ENCODE peak calls at places on chromosomes 1 and 21, in ten cellular contexts. D is osteoblast, J is fibroblast of the aortic adventitia, C is A549, P is IMR-90, L is lower lobe of right lung, Y is neural progenitor cell, X is thoracic aorta, W is dorsolateral prefrontal cortex, T is cardiac muscle cell. F is an unnamed sample.

GRCh38 chr1:76687324-76688018 is 179.8 kb upstream of the ST6GALNAC5 start:
- DNase-seq in D (no peak), J (no peak), C (no peak), P (no peak), L (no peak), Y (no peak), X (no peak), W (no peak), T (no peak), F (no peak)

GRCh38 chr1:234611153-234611798 is 1.3 kb upstream of the IRF2BP2 start:
- DNase-seq in D (no peak), J (peak), C (peak), P (peak), L (no peak), Y (peak), X (no peak), W (no peak), T (peak), F (peak)

GRCh38 chr1:118947003-118947765 is 41.0 kb downstream of the TBX15 start:
- DNase-seq in D (no peak), J (peak), C (no peak), P (no peak), L (no peak), Y (no peak), X (no peak), W (no peak), T (no peak), F (no peak)

GRCh38 chr1:207313131-207313530 is 8.3 kb upstream of the CD55 start:
- DNase-seq in D (no peak), J (no peak), C (no peak), P (no peak), L (no peak), Y (no peak), X (no peak), W (no peak), T (no peak), F (no peak)

GRCh38 chr1:30403732-30404131 is 319.7 kb downstream of the MATN1 start:
- DNase-seq in D (no peak), J (no peak), C (no peak), P (no peak), L (no peak), Y (no peak), X (no peak), W (no peak), T (peak), F (no peak)

GRCh38 chr1:107695341-107695740 is 269.6 kb downstream of the VAV3 start:
- DNase-seq in D (no peak), J (no peak), C (no peak), P (no peak), L (no peak), Y (no peak), X (no peak), W (no peak), T (no peak), F (no peak)

GRCh38 chr1:226990133-226990716 is 50.1 kb downstream of the COQ8A start:
- DNase-seq in D (no peak), J (no peak), C (no peak), P (no peak), L (no peak), Y (no peak), X (no peak), W (no peak), T (no peak), F (no peak)

GRCh38 chr1:216475659-216476276 is 52.5 kb upstream of the USH2A start:
- DNase-seq in D (no peak), J (no peak), C (no peak), P (no peak), L (no peak), Y (no peak), X (no peak), W (no peak), T (no peak), F (no peak)

GRCh38 chr1:159469921-159470595 is 30.5 kb downstream of the OR10J1 start:
- DNase-seq in D (no peak), J (no peak), C (no peak), P (no peak), L (no peak), Y (no peak), X (no peak), W (no peak), T (peak), F (no peak)

GRCh38 chr1:180066150-180066549 is 88.5 kb upstream of the QSOX1 start:
- DNase-seq in D (peak), J (no peak), C (no peak), P (no peak), L (no peak), Y (no peak), X (no peak), W (no peak), T (no peak), F (no peak)

GRCh38 chr1:89546082-89546889 is 21.7 kb downstream of the LRRC8B start:
- DNase-seq in D (peak), J (peak), C (no peak), P (peak), L (no peak), Y (no peak), X (no peak), W (no peak), T (no peak), F (no peak)

GRCh38 chr1:200628223-200628868 is 7.8 kb upstream of the KIF14 start:
- DNase-seq in D (no peak), J (no peak), C (no peak), P (no peak), L (no peak), Y (no peak), X (no peak), W (no peak), T (no peak), F (no peak)

GRCh38 chr1:2837316-2837715 is 35.8 kb upstream of the TTC34 start:
- DNase-seq in D (no peak), J (no peak), C (no peak), P (no peak), L (no peak), Y (no peak), X (no peak), W (no peak), T (no peak), F (no peak)

GRCh38 chr1:174954686-174955669 is 44.8 kb upstream of the CACYBP start:
- DNase-seq in D (no peak), J (no peak), C (no peak), P (no peak), L (no peak), Y (no peak), X (no peak), W (no peak), T (no peak), F (no peak)

GRCh38 chr1:215160351-215160750 is 77.8 kb downstream of the KCNK2 start:
- DNase-seq in D (peak), J (peak), C (no peak), P (peak), L (no peak), Y (no peak), X (no peak), W (no peak), T (no peak), F (no peak)

GRCh38 chr1:8104278-8105236 is 78.4 kb upstream of the ERRFI1 start:
- DNase-seq in D (no peak), J (no peak), C (no peak), P (no peak), L (no peak), Y (no peak), X (no peak), W (no peak), T (no peak), F (no peak)

GRCh38 chr1:222523852-222524251 is 24.1 kb downstream of the HHIPL2 start:
- DNase-seq in D (peak), J (peak), C (no peak), P (peak), L (no peak), Y (no peak), X (no peak), W (no peak), T (no peak), F (no peak)

GRCh38 chr1:222525956-222526355 is 21.9 kb downstream of the HHIPL2 start:
- DNase-seq in D (no peak), J (no peak), C (no peak), P (no peak), L (no peak), Y (no peak), X (no peak), W (no peak), T (no peak), F (no peak)

GRCh38 chr1:222521299-222522104 is 26.4 kb downstream of the HHIPL2 start:
- DNase-seq in D (peak), J (peak), C (no peak), P (peak), L (no peak), Y (no peak), X (no peak), W (no peak), T (no peak), F (no peak)

DNA sequence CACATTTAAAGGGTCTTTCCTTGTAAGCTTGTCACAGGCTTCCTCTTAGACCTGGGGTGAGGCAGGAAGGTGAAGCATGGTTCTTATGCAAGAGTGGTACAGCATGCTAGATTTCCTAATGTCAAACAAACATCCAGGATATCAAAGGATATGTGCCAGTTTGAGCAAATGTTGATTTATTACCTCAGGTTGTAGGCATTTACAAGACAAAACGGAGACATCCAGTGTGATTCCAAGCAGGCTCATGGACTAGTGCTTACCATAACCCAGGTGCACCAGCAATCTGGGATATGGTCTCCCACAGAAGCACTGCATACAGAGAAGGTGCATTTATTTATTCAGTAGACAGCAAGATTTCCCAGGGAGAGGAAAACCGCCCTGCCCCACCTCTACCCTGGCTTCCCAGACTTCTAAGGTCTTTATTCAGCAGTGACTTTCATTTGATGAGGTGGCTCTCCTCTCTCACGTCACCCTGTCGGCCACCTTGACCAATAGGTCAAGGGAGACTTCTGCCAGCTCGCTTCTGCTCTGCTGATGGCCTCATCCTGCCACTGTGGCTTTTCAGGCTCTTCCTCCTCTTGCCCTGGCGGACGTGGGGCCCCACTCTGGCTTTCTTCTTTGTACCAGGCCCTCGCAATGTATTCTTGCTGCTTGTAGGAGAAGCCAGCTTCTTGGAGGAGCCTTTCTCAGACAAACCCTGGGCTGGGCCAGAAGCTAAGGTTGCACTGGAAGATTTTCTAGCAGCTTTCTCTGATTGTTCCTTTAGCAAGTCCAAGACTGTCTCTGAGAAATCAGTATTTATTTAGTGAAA is 25.6 kb downstream of the HHIPL2 start:
- DNase-seq in D (no peak), J (no peak), C (no peak), P (no peak), L (no peak), Y (no peak), X (no peak), W (no peak), T (no peak), F (no peak)
- H3K4me3 ChIP-seq in D (no peak), J (no peak), C (no peak), P (no peak), L (no peak), Y (no peak), X (no peak), W (no peak), T (no peak), F (no peak)

GRCh38 chr1:39673215-39673614 is 1.3 kb upstream of the NT5C1A start:
- DNase-seq in D (no peak), J (no peak), C (no peak), P (no peak), L (no peak), Y (no peak), X (no peak), W (no peak), T (no peak), F (no peak)
- TF ChIP-seq CTCF in D (no peak), J (no peak), C (no peak), P (no peak), L (no peak), Y (no peak), X (no peak), W (no peak), T (no peak), F (no peak)

GRCh38 chr1:66535149-66535548 is 1.2 kb downstream of the SGIP1 start:
- DNase-seq in D (peak), J (no peak), C (no peak), P (no peak), L (no peak), Y (no peak), X (no peak), W (no peak), T (no peak), F (no peak)
- H3K4me3 ChIP-seq in D (peak), J (no peak), C (no peak), P (peak), L (peak), Y (no peak), X (peak), W (peak), T (no peak), F (peak)

DNA sequence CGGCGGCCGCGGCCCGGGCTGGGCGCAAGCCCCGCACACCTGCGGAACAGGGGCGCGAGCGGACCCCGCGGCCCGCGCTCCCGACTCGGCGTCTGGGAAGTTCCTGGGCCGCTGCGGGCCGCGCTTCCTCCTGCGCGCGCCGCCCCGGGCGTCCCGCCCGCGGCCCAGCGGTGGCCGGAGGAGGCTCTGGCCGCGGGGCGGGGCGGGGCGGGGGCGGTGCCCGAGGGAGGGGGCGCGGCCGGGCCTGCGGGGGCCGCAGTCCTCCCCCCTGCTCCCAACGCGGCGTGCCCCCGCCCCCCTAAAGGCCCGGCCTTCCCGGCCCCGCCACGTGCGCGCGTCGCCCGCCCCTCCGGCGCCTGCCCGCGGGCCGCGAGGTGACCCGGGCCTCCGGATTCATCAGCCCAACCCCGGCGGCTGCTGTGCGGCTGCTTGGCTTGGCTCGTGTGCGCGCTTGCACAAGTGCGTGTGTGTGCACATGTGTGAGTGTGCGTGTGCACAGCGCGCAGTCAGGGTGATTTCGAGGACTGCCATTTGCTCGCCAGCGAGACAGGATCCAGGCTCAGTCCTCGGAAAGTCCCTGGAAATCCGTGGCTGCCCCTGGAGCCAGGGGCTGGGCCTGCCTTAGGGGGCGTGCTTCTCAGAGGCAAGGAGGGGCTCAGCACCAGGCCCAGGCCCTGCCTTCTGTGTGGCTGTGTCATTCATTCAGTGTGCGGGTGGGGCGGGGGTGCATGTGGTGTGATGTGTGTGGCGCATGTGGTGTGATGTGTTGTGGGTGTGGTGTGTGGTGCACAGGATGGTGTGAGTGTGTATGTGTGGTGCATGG is at the start of gene C2CD2:
- DNase-seq in D (peak), J (peak), C (peak), P (peak), L (peak), Y (peak), X (no peak), W (no peak), T (peak), F (no peak)
- TF ChIP-seq CTCF in D (no peak), J (no peak), C (no peak), P (no peak), L (no peak), Y (peak), X (no peak), W (no peak), T (no peak), F (no peak)

F was measured in AG04449.